ENCODE peak calls at places on chromosomes 4 and X, in five cellular contexts. K is heart right ventricle, I is neural progenitor cell, E is cardiac muscle cell, G is transverse colon. A is an unnamed sample. For H3K4me1, the result is how much of the 10 kb centered on the place peaks cover.

GRCh38 chr4:119105605-119106004 is 30.0 kb upstream of the MYOZ2 start:
- DNase-seq in K (no peak), I (no peak), G (no peak), E (peak), A (no peak)

GRCh38 chr4:106746451-106746850 is 289.7 kb downstream of the DKK2 start:
- DNase-seq in G (no peak), E (peak), K (no peak), I (no peak), A (no peak)

GRCh38 chr4:75637176-75637575 is 6.8 kb upstream of the CDKL2 start:
- DNase-seq in K (no peak), G (no peak), E (no peak), I (no peak), A (no peak)

GRCh38 chr4:92172203-92172602 is 131.6 kb upstream of the GRID2 start:
- DNase-seq in K (no peak), I (no peak), E (no peak), G (no peak), A (no peak)

GRCh38 chrX:133005038-133005437 is 46.6 kb upstream of the HS6ST2 start:
- DNase-seq in I (peak), G (no peak), K (no peak), E (peak), A (no peak)

GRCh38 chr4:129446074-129446473 is 350.1 kb downstream of the C4orf33 start:
- DNase-seq in E (peak), I (peak), K (no peak), G (no peak), A (no peak)

GRCh38 chrX:100413231-100413630 is 3.2 kb upstream of the PCDH19 start:
- DNase-seq in E (peak), G (peak), K (peak), I (peak), A (no peak)

GRCh38 chr4:144562019-144562740 is 83.8 kb upstream of the HHIP start:
- DNase-seq in G (no peak), E (peak), I (peak), K (no peak), A (no peak)

GRCh38 chr4:112854420-112854819 is 195.0 kb upstream of the ANK2 start:
- DNase-seq in I (no peak), K (no peak), G (no peak), E (no peak), A (no peak)

GRCh38 chr4:106502106-106502699 is 133.6 kb upstream of the GIMD1 start:
- DNase-seq in I (peak), K (peak), G (peak), E (peak), A (no peak)

GRCh38 chr4:152524429-152524828 is 11.5 kb downstream of the FBXW7 start:
- DNase-seq in G (no peak), E (no peak), K (no peak), I (no peak), A (no peak)

GRCh38 chr4:184284336-184284690 is 66.6 kb upstream of the ENPP6 start:
- DNase-seq in G (no peak), E (no peak), K (no peak), I (no peak), A (no peak)
- H3K4me1 ChIP-seq in G (under half), E (under half), K (under half), I (under half), A (under half)

DNA sequence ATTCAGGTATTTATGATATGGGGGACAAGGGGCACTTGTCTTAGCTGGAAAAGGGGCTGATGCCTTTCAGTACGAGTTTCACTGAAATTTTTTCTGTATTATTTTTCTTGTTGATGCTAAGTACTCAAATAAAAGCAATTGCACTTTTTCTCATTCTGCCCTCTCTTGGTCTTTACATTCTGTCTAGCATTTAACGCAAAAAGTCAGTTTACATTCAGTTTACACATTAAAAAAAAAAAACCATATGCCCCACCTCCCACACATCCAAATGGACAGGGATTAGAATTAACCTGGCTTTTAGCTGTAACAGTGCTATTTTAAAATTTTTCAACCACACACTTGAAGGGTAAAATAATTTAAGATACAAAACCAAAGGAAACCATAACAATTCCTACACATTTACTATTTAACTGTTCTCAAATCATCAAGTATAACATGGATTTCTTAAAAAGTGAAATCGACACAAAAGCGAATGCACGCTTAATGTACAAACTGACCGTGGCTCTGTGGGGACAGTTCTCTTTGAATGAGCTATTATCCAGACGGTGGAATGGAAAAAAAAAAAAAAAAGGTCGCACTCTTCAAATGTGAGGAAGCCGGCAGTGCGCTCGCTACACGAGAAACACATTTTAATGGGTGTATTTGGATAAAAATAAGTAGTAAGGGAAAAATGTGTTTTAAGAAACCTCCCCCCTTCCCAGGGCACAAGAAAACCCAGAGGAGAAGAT is 1.4 kb downstream of the AMMECR1 start:
- DNase-seq in E (peak), K (no peak), G (no peak), I (peak), A (no peak)
- H3K4me1 ChIP-seq in E (under half), K (under half), G (under half), I (under half), A (under half)

GRCh38 chrX:78106651-78106986 is 2.6 kb downstream of the PGK1 start:
- DNase-seq in I (no peak), K (no peak), G (no peak), E (no peak), A (no peak)
- H3K4me1 ChIP-seq in I (under half), K (half or more), G (under half), E (under half), A (under half)

GRCh38 chr4:4671774-4672349 is 130.0 kb upstream of the STX18 start:
- DNase-seq in G (no peak), I (no peak), E (no peak), K (no peak), A (no peak)
- H3K4me1 ChIP-seq in G (under half), I (under half), E (under half), K (under half), A (under half)

A was measured in upper lobe of left lung.